ENCODE peak calls at places on chromosomes 12 and 14, in five cellular contexts. Y, E, C, R and Z are unnamed samples.

GRCh38 chr14:37150414-37150813 is 22.0 kb downstream of the SLC25A21 start:
- DNase-seq in E (no peak), C (no peak), Y (no peak), R (no peak), Z (no peak)

GRCh38 chr14:104343690-104344640 is 205.6 kb downstream of the KIF26A start:
- DNase-seq in E (no peak), R (no peak), Y (peak; percentile 27), C (no peak), Z (no peak)

GRCh38 chr14:72651081-72651480 is 242.8 kb downstream of the DPF3 start:
- DNase-seq in E (no peak), R (no peak), C (no peak), Y (no peak), Z (no peak)

GRCh38 chr12:27936196-27936595 is 36.3 kb downstream of the PTHLH start:
- DNase-seq in E (no peak), C (no peak), Y (no peak), R (no peak), Z (no peak)

GRCh38 chr12:15601210-15601800 is 187.9 kb downstream of the EPS8 start:
- DNase-seq in Y (no peak), E (no peak), C (no peak), R (no peak), Z (no peak)

GRCh38 chr12:49552425-49552824 is 13.6 kb downstream of the KCNH3 start:
- DNase-seq in E (no peak), R (no peak), Y (no peak), C (no peak), Z (no peak)

GRCh38 chr14:35390577-35391387 is 13.8 kb downstream of the NFKBIA start:
- DNase-seq in Y (no peak), R (no peak), C (no peak), E (no peak), Z (no peak)

GRCh38 chr12:82182601-82183000 is 175.6 kb downstream of the CCDC59 start:
- DNase-seq in C (no peak), Y (no peak), R (no peak), E (no peak), Z (no peak)

GRCh38 chr14:62179367-62180018 is 417.3 kb downstream of the SNAPC1 start:
- DNase-seq in C (peak; percentile 18), R (peak; percentile 75), Y (peak; percentile 64), E (no peak), Z (no peak)

GRCh38 chr12:81077329-81077685 is 572 bp upstream of the ACSS3 start:
- DNase-seq in E (no peak), Y (peak; percentile 95), R (peak; percentile 41), C (peak; percentile 47), Z (peak; percentile 71)

GRCh38 chr12:6697584-6698351 is 2.8 kb downstream of the PIANP start:
- DNase-seq in E (no peak), R (peak; percentile 44), C (no peak), Y (peak; percentile 84), Z (no peak)

GRCh38 chr12:69987453-69988102 is 162.6 kb downstream of the MYRFL start:
- DNase-seq in Y (no peak), E (no peak), C (peak; percentile 33), R (peak; percentile 32), Z (no peak)

GRCh38 chr14:35740215-35740614 is 68.9 kb downstream of the RALGAPA1 start:
- DNase-seq in C (no peak), E (no peak), Y (no peak), R (no peak), Z (no peak)

GRCh38 chr14:20706657-20707355 is 18.2 kb downstream of the ANG start:
- DNase-seq in C (no peak), Y (no peak), R (no peak), E (no peak), Z (no peak)

GRCh38 chr12:132812631-132813305 is 15.9 kb downstream of the GOLGA3 start:
- DNase-seq in E (no peak), C (no peak), R (no peak), Y (no peak), Z (no peak)

GRCh38 chr12:58363971-58364370 is 422.6 kb downstream of the ATP23 start:
- DNase-seq in E (no peak), Y (no peak), R (no peak), C (no peak), Z (no peak)

GRCh38 chr14:61287196-61287595 is 6.1 kb upstream of the TMEM30B start:
- DNase-seq in C (no peak), Y (no peak), E (no peak), R (no peak), Z (no peak)

GRCh38 chr14:48792376-48793024 is 793.7 kb downstream of the RPS29 start:
- DNase-seq in E (no peak), C (no peak), R (no peak), Y (peak; percentile 33), Z (no peak)

GRCh38 chr14:89828473-89829200 is 125.9 kb downstream of the EFCAB11 start:
- DNase-seq in C (no peak), Y (no peak), R (no peak), E (no peak), Z (no peak)

GRCh38 chr12:76551482-76551888 is 8.1 kb downstream of the OSBPL8 start:
- DNase-seq in E (no peak), Y (no peak), C (no peak), R (no peak), Z (no peak)

GRCh38 chr12:9049520-9050133 is 60.3 kb downstream of the KLRG1 start:
- DNase-seq in C (no peak), Y (no peak), E (no peak), R (no peak), Z (no peak)

GRCh38 chr14:68712703-68713370 is 80.0 kb downstream of the ZFP36L1 start:
- DNase-seq in Y (peak; percentile 14), E (no peak), C (no peak), R (no peak), Z (no peak)

GRCh38 chr14:46051801-46052200 is 599.8 kb downstream of the RPL10L start:
- DNase-seq in C (no peak), E (no peak), Y (no peak), R (no peak), Z (no peak)

GRCh38 chr14:55744321-55744720 is 164.3 kb downstream of the KTN1 start:
- DNase-seq in R (no peak), Y (no peak), C (no peak), E (no peak), Z (no peak)

GRCh38 chr12:10802587-10802986 is at the start of gene TAS2R7:
- DNase-seq in Y (no peak), C (no peak), R (no peak), E (no peak), Z (no peak)

GRCh38 chr14:89418452-89418851 is 1.4 kb upstream of the FOXN3 start:
- DNase-seq in C (peak; percentile 32), R (no peak), E (no peak), Y (peak; percentile 63), Z (no peak)

DNA sequence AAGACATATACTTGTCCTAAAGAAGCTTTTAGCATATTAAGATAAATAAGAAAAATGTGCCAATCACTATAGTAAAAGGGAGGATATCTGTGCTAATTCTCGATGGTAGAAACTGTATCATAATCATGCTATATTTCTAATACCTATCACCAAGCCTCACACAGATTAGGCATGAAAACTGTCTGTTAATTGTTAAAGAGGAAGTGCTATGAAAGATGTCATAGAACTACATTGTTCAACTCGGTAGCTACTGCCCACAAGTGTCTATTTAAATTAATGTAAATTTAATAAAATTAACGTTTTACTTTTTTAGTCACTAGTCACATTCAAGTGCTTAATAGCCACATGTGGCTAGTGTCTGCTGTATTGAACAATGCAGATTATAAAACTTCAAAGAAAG is 77.5 kb upstream of the KICS2 start:
- DNase-seq in C (no peak), R (no peak), E (no peak), Y (no peak), Z (no peak)
- H3K4me1 ChIP-seq in C (no peaks in the 10 kb centered on the region), R (no peaks in the 10 kb centered on the region), E (no peaks in the 10 kb centered on the region), Y (no peaks in the 10 kb centered on the region), Z (no peaks in the 10 kb centered on the region)

GRCh38 chr14:66508547-66508845 is 549 bp downstream of the GPHN start:
- DNase-seq in Y (no peak), R (no peak), C (no peak), E (no peak), Z (no peak)

GRCh38 chr14:66507722-66508546 is at the start of gene GPHN:
- DNase-seq in C (peak; percentile 95), E (peak; percentile 53), Y (peak; percentile 96), R (peak; percentile 97), Z (peak; percentile 97)

GRCh38 chr14:66507181-66507721 is 696 bp upstream of the GPHN start:
- DNase-seq in Y (no peak), R (no peak), E (no peak), C (no peak), Z (no peak)

GRCh38 chr14:66501592-66501991 is 6.4 kb upstream of the GPHN start:
- DNase-seq in R (peak; percentile 19), Y (no peak), E (no peak), C (no peak), Z (no peak)

DNA sequence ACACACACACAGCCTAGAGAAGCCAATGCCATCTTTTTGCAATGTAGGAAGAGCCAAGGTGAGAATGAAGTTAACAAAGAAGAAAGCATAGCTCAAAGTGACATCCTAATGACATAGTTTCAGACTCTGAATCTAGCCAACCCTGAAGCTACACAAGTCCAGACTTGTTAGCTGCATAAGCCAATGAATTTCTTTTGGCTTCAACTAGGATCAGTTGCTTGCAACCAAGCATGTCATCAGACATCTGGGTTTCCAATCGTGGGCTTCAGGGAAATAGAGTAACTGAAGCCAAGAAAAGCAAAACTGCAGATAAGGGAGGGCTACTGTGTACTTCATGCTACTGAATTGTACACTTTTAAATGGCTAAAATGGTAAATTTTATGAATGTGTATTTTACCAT is 4.4 kb upstream of the GPHN start:
- DNase-seq in C (no peak), R (no peak), Y (no peak), E (no peak), Z (peak; percentile 58)
- TF ChIP-seq CTCF in C (no peak), R (no peak), Y (no peak), E (no peak), Z (no peak)

GRCh38 chr12:96205909-96206308 is 11.7 kb downstream of the ELK3 start:
- DNase-seq in C (no peak), Y (no peak), E (no peak), R (no peak), Z (no peak)

GRCh38 chr12:96206957-96207356 is 12.8 kb downstream of the ELK3 start:
- DNase-seq in R (no peak), Y (no peak), E (no peak), C (no peak), Z (no peak)

GRCh38 chr12:96208801-96209534 is 14.8 kb downstream of the ELK3 start:
- DNase-seq in Y (no peak), E (no peak), C (no peak), R (no peak), Z (no peak)

GRCh38 chr12:96210376-96211055 is 16.3 kb downstream of the ELK3 start:
- DNase-seq in C (no peak), Y (no peak), E (no peak), R (no peak), Z (no peak)

DNA sequence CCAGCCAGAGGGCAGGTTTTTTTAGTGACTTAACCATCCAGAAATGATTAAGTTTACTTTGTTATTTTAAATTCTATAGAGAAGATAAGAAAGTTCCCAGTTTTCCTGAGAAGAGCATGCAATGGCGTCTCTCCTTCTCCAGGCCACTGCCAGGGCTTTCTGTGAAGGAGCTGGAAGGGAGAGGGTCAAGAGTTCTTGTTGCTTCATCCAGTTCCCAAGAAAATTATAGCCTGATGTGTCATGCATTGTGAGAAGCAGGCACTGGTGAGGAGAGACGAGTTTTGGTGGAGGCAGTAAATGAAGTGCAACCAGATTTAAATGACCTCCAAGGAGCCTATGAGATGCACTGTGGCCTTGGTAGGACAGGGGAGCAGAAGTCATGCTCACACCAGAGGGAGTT is 14.2 kb downstream of the ELK3 start:
- DNase-seq in R (no peak), Y (no peak), C (no peak), E (no peak), Z (no peak)
- H3K4me1 ChIP-seq in R (no peaks in the 10 kb centered on the region), Y (peaks cover 6% of the 10 kb centered on the region), C (no peaks in the 10 kb centered on the region), E (peaks cover 82% of the 10 kb centered on the region), Z (peaks cover 99% of the 10 kb centered on the region)

GRCh38 chr12:101981868-101982267 is 79.9 kb downstream of the WASHC3 start:
- DNase-seq in E (no peak), Y (no peak), C (no peak), R (no peak), Z (no peak)
- TF ChIP-seq CTCF in E (no peak), Y (no peak), C (no peak), R (no peak), Z (no peak)